ENCODE peak calls at places on chromosomes 16 and 17, in four cellular contexts. One of them, this sample, is unnamed.

GRCh38 chr17:70119961-70120360 is 44.9 kb downstream of the KCNJ16 start:
- DNase-seq in HEK293T: no peak
- DNase-seq in K562: no peak
- DNase-seq in HepG2: no peak
- DNase-seq in this sample: no peak

GRCh38 chr17:61442878-61443474 is 9.2 kb upstream of the TBX4 start:
- DNase-seq in HEK293T: peak
- DNase-seq in K562: no peak
- DNase-seq in HepG2: no peak
- DNase-seq in this sample: no peak

GRCh38 chr16:1345651-1346421 is 5.8 kb downstream of the TSR3 start:
- DNase-seq in HEK293T: no peak
- DNase-seq in K562: no peak
- DNase-seq in HepG2: no peak
- DNase-seq in this sample: no peak

GRCh38 chr17:7610641-7611040 is 4.1 kb downstream of the FXR2 start:
- DNase-seq in HEK293T: no peak
- DNase-seq in K562: no peak
- DNase-seq in HepG2: no peak
- DNase-seq in this sample: no peak

GRCh38 chr16:75383141-75383540 is 50.2 kb downstream of the CFDP1 start:
- DNase-seq in HEK293T: no peak
- DNase-seq in K562: no peak
- DNase-seq in HepG2: no peak
- DNase-seq in this sample: no peak

GRCh38 chr16:48011466-48011865 is 144.3 kb downstream of the ABCC12 start:
- DNase-seq in HEK293T: no peak
- DNase-seq in K562: no peak
- DNase-seq in HepG2: no peak
- DNase-seq in this sample: no peak

GRCh38 chr16:67447508-67448076 is 16.7 kb downstream of the HSD11B2 start:
- DNase-seq in HEK293T: peak
- DNase-seq in K562: peak
- DNase-seq in HepG2: peak
- DNase-seq in this sample: peak

GRCh38 chr16:57619606-57620315 is 8.7 kb upstream of the ADGRG1 start:
- DNase-seq in HEK293T: no peak
- DNase-seq in K562: no peak
- DNase-seq in HepG2: peak
- DNase-seq in this sample: peak

GRCh38 chr16:17305694-17306093 is 165.1 kb downstream of the XYLT1 start:
- DNase-seq in HEK293T: no peak
- DNase-seq in K562: no peak
- DNase-seq in HepG2: no peak
- DNase-seq in this sample: no peak

GRCh38 chr17:3861761-3862681 is 16.0 kb upstream of the NCBP3 start:
- DNase-seq in HEK293T: no peak
- DNase-seq in K562: no peak
- DNase-seq in HepG2: no peak
- DNase-seq in this sample: no peak

GRCh38 chr16:67661101-67661661 is 421 bp downstream of the PARD6A start:
- DNase-seq in HEK293T: no peak
- DNase-seq in K562: no peak
- DNase-seq in HepG2: no peak
- DNase-seq in this sample: peak

GRCh38 chr17:5437721-5438317 is 1.1 kb downstream of the C1QBP start:
- DNase-seq in HEK293T: no peak
- DNase-seq in K562: no peak
- DNase-seq in HepG2: no peak
- DNase-seq in this sample: no peak

GRCh38 chr16:73231379-73231778 is 183.5 kb upstream of the ZFHX3 start:
- DNase-seq in HEK293T: no peak
- DNase-seq in K562: no peak
- DNase-seq in HepG2: no peak
- DNase-seq in this sample: no peak

GRCh38 chr16:79286646-79287423 is 313.7 kb downstream of the MAF start:
- DNase-seq in HEK293T: no peak
- DNase-seq in K562: no peak
- DNase-seq in HepG2: no peak
- DNase-seq in this sample: peak

GRCh38 chr16:84079664-84080063 is 37.1 kb upstream of the SLC38A8 start:
- DNase-seq in HEK293T: no peak
- DNase-seq in K562: no peak
- DNase-seq in HepG2: no peak
- DNase-seq in this sample: no peak

GRCh38 chr16:30533748-30534367 is 800 bp downstream of the ZNF747 start:
- DNase-seq in HEK293T: no peak
- DNase-seq in K562: no peak
- DNase-seq in HepG2: no peak
- DNase-seq in this sample: no peak

GRCh38 chr16:66984902-66985311 is 3.5 kb upstream of the CES4A start:
- DNase-seq in HEK293T: no peak
- DNase-seq in K562: no peak
- DNase-seq in HepG2: no peak
- DNase-seq in this sample: no peak

GRCh38 chr17:38428643-38429371 is 543 bp downstream of the ARHGAP23 start:
- DNase-seq in HEK293T: no peak
- DNase-seq in K562: no peak
- DNase-seq in HepG2: no peak
- DNase-seq in this sample: no peak

GRCh38 chr17:45246861-45247428 is 14.9 kb downstream of the SPATA32 start:
- DNase-seq in HEK293T: peak
- DNase-seq in K562: peak
- DNase-seq in HepG2: no peak
- DNase-seq in this sample: peak

GRCh38 chr17:66762276-66762675 is 72.6 kb upstream of the CACNG5 start:
- DNase-seq in HEK293T: no peak
- DNase-seq in K562: no peak
- DNase-seq in HepG2: no peak
- DNase-seq in this sample: no peak

GRCh38 chr17:37212184-37212583 is 163.6 kb upstream of the C17orf78 start:
- DNase-seq in HEK293T: no peak
- DNase-seq in K562: no peak
- DNase-seq in HepG2: no peak
- DNase-seq in this sample: no peak

GRCh38 chr17:63429766-63430165 is 16.3 kb downstream of the CYB561 start:
- DNase-seq in HEK293T: no peak
- DNase-seq in K562: no peak
- DNase-seq in HepG2: no peak
- DNase-seq in this sample: no peak

GRCh38 chr17:63431618-63431938 is 14.5 kb downstream of the CYB561 start:
- DNase-seq in HEK293T: no peak
- DNase-seq in K562: no peak
- DNase-seq in HepG2: no peak
- DNase-seq in this sample: no peak

GRCh38 chr17:63433746-63434591 is 12.1 kb downstream of the CYB561 start:
- DNase-seq in HEK293T: no peak
- DNase-seq in K562: no peak
- DNase-seq in HepG2: no peak
- DNase-seq in this sample: no peak

GRCh38 chr17:63430223-63430622 is 15.9 kb downstream of the CYB561 start:
- DNase-seq in HEK293T: no peak
- DNase-seq in K562: no peak
- DNase-seq in HepG2: no peak
- DNase-seq in this sample: no peak

GRCh38 chr17:63431939-63432804 is 13.9 kb downstream of the CYB561 start:
- DNase-seq in HEK293T: peak
- DNase-seq in K562: peak
- DNase-seq in HepG2: peak
- DNase-seq in this sample: no peak
- TF ChIP-seq ELF4 in HEK293T: no peak
- TF ChIP-seq ELF4 in K562: peak
- TF ChIP-seq ELF4 in HepG2: no peak
- TF ChIP-seq ELF4 in this sample: no peak

DNA sequence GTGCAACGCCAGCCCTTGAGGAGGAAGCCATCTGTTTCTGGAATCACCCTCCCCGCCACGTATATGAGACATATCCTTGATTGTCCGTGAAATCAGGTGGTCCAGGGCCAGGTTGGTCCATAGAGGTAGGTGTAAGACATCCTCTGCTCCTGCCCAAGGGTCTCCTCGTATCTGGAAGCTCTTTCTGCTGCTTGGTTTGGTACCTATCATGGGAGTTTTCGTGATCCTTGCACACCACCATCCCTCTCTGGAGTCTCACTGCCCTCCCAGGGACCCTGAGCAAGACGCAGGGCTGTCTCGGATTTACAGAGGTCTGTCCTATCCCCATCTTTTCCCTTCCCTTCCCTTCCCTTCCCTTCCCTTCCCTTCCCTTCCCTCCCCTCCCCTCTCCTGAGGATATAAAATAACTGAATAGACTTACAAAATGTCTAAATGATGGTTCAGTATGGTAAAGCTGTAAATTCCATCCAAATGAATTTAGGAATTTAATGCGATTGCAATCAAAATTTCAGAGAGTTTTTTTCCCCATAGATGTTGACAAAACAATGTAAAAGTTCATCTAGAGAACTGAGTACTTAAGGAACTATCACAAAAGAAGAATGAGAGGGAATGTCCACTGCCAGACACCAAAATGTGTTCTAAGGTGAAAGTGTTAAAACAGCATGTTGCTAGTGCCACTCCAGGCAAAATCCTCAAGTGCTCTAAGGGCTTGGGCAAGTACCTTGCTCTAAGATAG is 2.0 kb upstream of the CCDC42 start:
- DNase-seq in HEK293T: peak
- DNase-seq in K562: no peak
- DNase-seq in HepG2: no peak
- DNase-seq in this sample: no peak
- TF ChIP-seq ELF4 in HEK293T: no peak
- TF ChIP-seq ELF4 in K562: no peak
- TF ChIP-seq ELF4 in HepG2: no peak
- TF ChIP-seq ELF4 in this sample: no peak

GRCh38 chr17:78734841-78735641 is 47.0 kb downstream of the CYTH1 start:
- DNase-seq in HEK293T: no peak
- DNase-seq in K562: no peak
- DNase-seq in HepG2: peak
- DNase-seq in this sample: no peak
- TF ChIP-seq ELF4 in HEK293T: no peak
- TF ChIP-seq ELF4 in K562: no peak
- TF ChIP-seq ELF4 in HepG2: no peak
- TF ChIP-seq ELF4 in this sample: no peak

DNA sequence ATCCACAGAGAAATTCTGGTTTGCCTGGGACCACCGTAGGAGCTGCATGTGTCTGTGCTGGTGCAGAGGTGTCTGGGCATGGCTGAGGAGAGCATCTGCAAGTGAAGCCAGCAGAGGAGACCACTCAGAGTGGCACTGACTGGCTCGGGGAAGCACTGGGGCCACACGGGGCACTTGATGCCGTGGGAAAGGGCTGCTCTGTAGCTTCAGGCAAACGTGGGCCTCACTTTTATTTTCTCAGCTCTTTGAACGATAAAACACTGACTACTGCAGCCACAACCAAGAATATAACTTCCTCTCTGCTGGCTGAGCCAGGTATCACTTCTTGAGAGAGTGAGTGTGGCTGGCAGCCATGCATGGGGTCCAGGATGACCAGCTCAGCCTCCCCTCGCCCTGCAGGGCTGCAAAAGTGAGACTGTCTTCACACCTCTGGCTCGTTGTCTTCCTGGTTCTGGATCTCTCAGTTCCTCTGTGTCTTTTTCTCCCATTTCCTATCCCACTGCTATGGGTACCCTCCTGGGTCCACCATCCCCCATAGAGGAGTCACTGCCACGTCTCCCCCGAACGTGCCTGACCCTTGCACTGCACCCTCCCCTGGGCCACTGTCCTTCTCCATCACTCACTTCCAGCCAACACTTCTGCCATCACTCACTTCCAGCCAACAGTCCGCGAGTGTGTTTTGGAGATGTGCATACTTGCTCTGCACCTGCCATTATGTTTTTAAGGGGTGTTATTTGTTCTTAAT is 201.4 kb upstream of the CHMP6 start:
- DNase-seq in HEK293T: no peak
- DNase-seq in K562: no peak
- DNase-seq in HepG2: no peak
- DNase-seq in this sample: no peak
- TF ChIP-seq ELF4 in HEK293T: no peak
- TF ChIP-seq ELF4 in K562: no peak
- TF ChIP-seq ELF4 in HepG2: no peak
- TF ChIP-seq ELF4 in this sample: no peak

GRCh38 chr17:63537991-63538692 is 12.1 kb upstream of the DCAF7 start:
- DNase-seq in HEK293T: no peak
- DNase-seq in K562: peak
- DNase-seq in HepG2: no peak
- DNase-seq in this sample: peak
- TF ChIP-seq ELF4 in HEK293T: no peak
- TF ChIP-seq ELF4 in K562: no peak
- TF ChIP-seq ELF4 in HepG2: no peak
- TF ChIP-seq ELF4 in this sample: no peak

GRCh38 chr16:26593700-26594099 is 473.0 kb upstream of the C16orf82 start:
- DNase-seq in HEK293T: no peak
- DNase-seq in K562: no peak
- DNase-seq in HepG2: no peak
- DNase-seq in this sample: no peak
- TF ChIP-seq ELF4 in HEK293T: no peak
- TF ChIP-seq ELF4 in K562: no peak
- TF ChIP-seq ELF4 in HepG2: no peak
- TF ChIP-seq ELF4 in this sample: no peak

GRCh38 chr16:191783-192294 is 11.6 kb downstream of the HBQ1 start:
- DNase-seq in HEK293T: no peak
- DNase-seq in K562: no peak
- DNase-seq in HepG2: no peak
- DNase-seq in this sample: no peak

GRCh38 chr16:187330-187729 is 7.1 kb downstream of the HBQ1 start:
- DNase-seq in HEK293T: no peak
- DNase-seq in K562: no peak
- DNase-seq in HepG2: no peak
- DNase-seq in this sample: no peak

GRCh38 chr16:185691-186090 is 5.4 kb downstream of the HBQ1 start:
- DNase-seq in HEK293T: no peak
- DNase-seq in K562: no peak
- DNase-seq in HepG2: no peak
- DNase-seq in this sample: no peak

GRCh38 chr16:189604-190186 is 9.4 kb downstream of the HBQ1 start:
- DNase-seq in HEK293T: no peak
- DNase-seq in K562: no peak
- DNase-seq in HepG2: no peak
- DNase-seq in this sample: no peak

GRCh38 chr16:188674-189073 is 8.4 kb downstream of the HBQ1 start:
- DNase-seq in HEK293T: no peak
- DNase-seq in K562: no peak
- DNase-seq in HepG2: peak
- DNase-seq in this sample: no peak
- TF ChIP-seq ELF4 in HEK293T: no peak
- TF ChIP-seq ELF4 in K562: no peak
- TF ChIP-seq ELF4 in HepG2: no peak
- TF ChIP-seq ELF4 in this sample: no peak

DNA sequence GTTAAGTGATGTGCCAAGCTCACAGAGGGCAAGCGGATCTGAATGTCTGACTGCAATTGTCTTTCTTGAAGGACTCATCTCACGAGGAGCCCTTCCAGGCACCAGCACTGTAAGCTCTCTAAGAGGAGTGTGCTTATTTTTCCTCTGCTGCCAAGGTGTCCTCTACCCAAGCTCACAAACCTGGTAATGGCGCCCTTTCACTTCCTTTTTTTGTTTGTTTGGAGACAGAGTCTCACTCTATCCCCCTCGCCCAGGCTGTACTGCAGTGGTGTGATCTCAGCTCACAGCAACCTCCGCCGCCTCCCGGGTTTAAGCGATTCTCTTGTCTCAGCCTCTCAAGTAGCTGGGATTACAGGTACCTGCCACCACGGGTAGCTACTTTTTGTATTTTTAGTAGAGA is 233.8 kb downstream of the MAP2K4 start:
- DNase-seq in HEK293T: no peak
- DNase-seq in K562: no peak
- DNase-seq in HepG2: no peak
- DNase-seq in this sample: no peak
- TF ChIP-seq ELF4 in HEK293T: no peak
- TF ChIP-seq ELF4 in K562: no peak
- TF ChIP-seq ELF4 in HepG2: no peak
- TF ChIP-seq ELF4 in this sample: no peak

This sample was measured in WTC11.